ENCODE peak calls at places on chromosome 5, in four cellular contexts. Z is ecto neural progenitor cell, Y is HFFc6, I is fibroblast of pulmonary artery. K is an unnamed sample.

GRCh38 chr5:143569722-143570567 is 166.5 kb upstream of the NR3C1 start:
- DNase-seq in Y (no peak), Z (no peak), I (no peak), K (no peak)

GRCh38 chr5:140611020-140611521 is 21.9 kb downstream of the CD14 start:
- DNase-seq in Y (no peak), Z (no peak), I (peak; percentile 80), K (peak; percentile 98)

GRCh38 chr5:96942078-96942477 is 6.2 kb downstream of the LNPEP start:
- DNase-seq in Y (no peak), Z (no peak), I (no peak), K (no peak)

GRCh38 chr5:116507051-116507537 is 67.5 kb downstream of the SEMA6A start:
- DNase-seq in I (peak; percentile 30), Z (no peak), Y (no peak), K (no peak)

GRCh38 chr5:170181902-170182301 is 50.9 kb upstream of the C5orf58 start:
- DNase-seq in I (no peak), Y (no peak), Z (no peak), K (no peak)

GRCh38 chr5:150623878-150624216 is 16.6 kb upstream of the SYNPO start:
- DNase-seq in Z (no peak), Y (no peak), I (no peak), K (no peak)

GRCh38 chr5:110092955-110093785 is 403.4 kb downstream of the MAN2A1 start:
- DNase-seq in I (no peak), Z (no peak), Y (no peak), K (no peak)

GRCh38 chr5:141787376-141787775 is 90.8 kb downstream of the PCDH1 start:
- DNase-seq in Z (no peak), Y (no peak), I (peak; percentile 29), K (no peak)

GRCh38 chr5:154071799-154072781 is 33.3 kb downstream of the MFAP3 start:
- DNase-seq in I (peak; percentile 81), Z (peak; percentile 89), Y (peak; percentile 51), K (peak; percentile 10)